ENCODE peak calls at places on chromosomes 16 and 17, in ten cellular contexts. V is epithelial cell of esophagus, A is astrocyte of the spinal cord, B is thyroid gland, J is ovary, S is GM12878, L is heart left ventricle, N is IMR-90, Q is AG09309, Z is GM23338. F is an unnamed sample.
A peak's percentile ranks its signal among the peaks of the same experiment; 100 is the strongest.

GRCh38 chr17:78408476-78409020 is 30.1 kb downstream of the PGS1 start:
- DNase-seq in N (no peak), Q (no peak), L (no peak), A (no peak), V (no peak), J (no peak), S (no peak), Z (no peak), B (no peak), F (no peak)

GRCh38 chr17:49290690-49291326 is 60.2 kb upstream of the PHOSPHO1 start:
- DNase-seq in A (peak; percentile 39), Q (no peak), V (peak; percentile 46), S (no peak), J (no peak), L (no peak), Z (peak; percentile 71), B (peak; percentile 7), N (peak; percentile 42), F (no peak)

GRCh38 chr16:49809561-49809960 is 46.4 kb downstream of the ZNF423 start:
- DNase-seq in L (no peak), N (no peak), J (no peak), S (no peak), B (no peak), Z (no peak), Q (no peak), V (no peak), A (no peak), F (no peak)

GRCh38 chr17:54749157-54749556 is 151.5 kb upstream of the TOM1L1 start:
- DNase-seq in B (no peak), S (no peak), V (peak; percentile 10), L (no peak), A (no peak), J (no peak), N (no peak), Z (peak; percentile 64), Q (no peak), F (no peak)

GRCh38 chr16:49021136-49021535 is 260.5 kb downstream of the CBLN1 start:
- DNase-seq in N (peak; percentile 7), S (no peak), L (no peak), J (no peak), A (peak; percentile 63), Z (peak; percentile 35), V (peak; percentile 57), Q (peak; percentile 55), B (peak; percentile 63), F (peak; percentile 69)

GRCh38 chr17:19897901-19898300 is 30.2 kb upstream of the ULK2 start:
- DNase-seq in Z (no peak), L (no peak), J (no peak), A (peak; percentile 68), V (peak; percentile 56), B (no peak), Q (peak; percentile 89), N (peak; percentile 90), S (no peak), F (no peak)

GRCh38 chr16:729768-730665 is 3.1 kb downstream of the HAGHL start:
- DNase-seq in V (no peak), N (no peak), J (no peak), B (no peak), S (no peak), A (no peak), Q (no peak), L (peak; percentile 19), Z (no peak), F (no peak)

GRCh38 chr17:47291242-47291873 is 32.4 kb upstream of the EFCAB13 start:
- DNase-seq in B (no peak), S (no peak), Q (no peak), A (no peak), J (no peak), V (peak; percentile 11), Z (no peak), N (no peak), L (no peak), F (no peak)

GRCh38 chr17:50660042-50660886 is 25.6 kb downstream of the ABCC3 start:
- DNase-seq in B (peak; percentile 74), L (peak; percentile 38), J (no peak), N (peak; percentile 39), V (no peak), S (no peak), Z (no peak), A (no peak), Q (no peak), F (no peak)

GRCh38 chr17:4174556-4174955 is 31.6 kb downstream of the CYB5D2 start:
- DNase-seq in J (no peak), Q (no peak), A (no peak), Z (no peak), V (no peak), L (no peak), N (no peak), B (no peak), S (no peak), F (no peak)

GRCh38 chr16:81632392-81633146 is 146.5 kb upstream of the PLCG2 start:
- DNase-seq in Q (no peak), N (peak; percentile 94), L (no peak), S (no peak), Z (no peak), J (no peak), V (peak; percentile 89), B (no peak), A (peak; percentile 94), F (peak; percentile 56)

GRCh38 chr16:12763517-12763916 is 40.2 kb downstream of the CPPED1 start:
- DNase-seq in B (no peak), Z (no peak), N (peak; percentile 13), Q (no peak), S (no peak), A (no peak), J (no peak), L (no peak), V (no peak), F (no peak)

GRCh38 chr17:49994085-49995054 is 654 bp downstream of the DLX3 start:
- DNase-seq in Q (no peak), N (no peak), B (no peak), J (no peak), S (no peak), Z (peak; percentile 75), L (no peak), V (no peak), A (no peak), F (no peak)

GRCh38 chr16:76681296-76681695 is 404.1 kb downstream of the CNTNAP4 start:
- DNase-seq in Z (no peak), N (no peak), L (no peak), A (no peak), B (no peak), S (no peak), V (no peak), Q (no peak), J (no peak), F (no peak)

GRCh38 chr17:33285413-33285812 is 7.7 kb downstream of the ASIC2 start:
- DNase-seq in J (no peak), N (no peak), S (no peak), B (no peak), Q (no peak), A (no peak), L (no peak), V (peak; percentile 25), Z (no peak), F (no peak)

DNA sequence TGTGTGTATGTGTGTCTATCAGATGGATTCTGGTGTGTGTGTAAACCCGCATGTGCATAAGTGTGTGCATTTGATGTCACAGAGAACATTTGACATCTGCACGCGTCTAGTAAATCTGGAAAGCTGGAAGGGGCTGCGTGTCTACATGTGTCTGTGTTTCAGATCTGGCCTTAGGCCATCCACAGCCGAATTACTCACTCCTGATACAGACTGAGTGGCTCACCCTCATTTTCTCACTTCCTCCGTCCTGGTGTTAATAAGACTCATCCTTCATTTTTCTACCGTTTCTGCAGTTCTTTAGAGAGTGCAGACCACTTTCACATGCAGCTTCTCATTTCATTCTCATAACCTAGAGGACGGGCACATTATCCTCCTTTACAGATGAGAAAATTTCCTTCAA is 491.6 kb downstream of the CDH13 start:
- DNase-seq in L (no peak), N (peak; percentile 47), Q (no peak), A (no peak), J (no peak), S (no peak), B (no peak), V (peak; percentile 49), Z (no peak), F (no peak)
- H3K4me3 ChIP-seq in L (no peak overlapping the region), N (no peak overlapping the region), Q (no peak overlapping the region), A (no peak overlapping the region), J (no peak overlapping the region), S (no peak overlapping the region), B (no peak overlapping the region), V (no peak overlapping the region), Z (no peak overlapping the region), F (no peak overlapping the region)

GRCh38 chr17:74892013-74892841 is 1.2 kb downstream of the FADS6 start:
- DNase-seq in Q (no peak), L (no peak), V (no peak), B (peak; percentile 48), J (no peak), Z (no peak), N (no peak), S (no peak), A (no peak), F (no peak)
- TF ChIP-seq CTCF in Q (no peak), L (no peak), V (no peak), B (no peak), J (no peak), Z (peak; percentile 14), N (no peak), S (no peak), A (no peak), F (no peak)

DNA sequence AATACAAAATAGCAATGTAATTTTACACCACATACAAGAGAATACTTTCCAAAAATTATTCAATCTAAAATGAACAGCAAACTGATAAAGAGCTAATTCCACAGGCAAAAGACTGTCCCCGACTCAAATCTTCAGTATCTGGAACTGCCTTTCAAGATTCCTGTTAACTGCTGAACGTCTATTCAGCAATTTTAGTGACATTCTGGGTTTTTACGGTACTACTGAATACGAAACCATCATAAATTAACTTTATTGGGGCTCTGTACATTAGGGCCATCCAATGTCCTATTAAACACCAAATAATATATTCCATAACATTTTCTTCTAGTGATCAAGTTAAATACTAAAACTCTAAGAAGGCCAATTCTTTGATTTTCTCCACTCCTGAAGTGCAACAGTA is 1.6 kb downstream of the FBXL20 start:
- DNase-seq in B (no peak), V (no peak), L (no peak), Z (no peak), Q (no peak), A (no peak), J (no peak), S (no peak), N (no peak), F (no peak)
- H3K4me3 ChIP-seq in B (no peak overlapping the region), V (no peak overlapping the region), L (peak overlapping the region; percentile 98), Z (no peak overlapping the region), Q (no peak overlapping the region), A (no peak overlapping the region), J (peak overlapping the region; percentile 99), S (peak overlapping the region; percentile 76), N (peak overlapping the region; percentile 100), F (peak overlapping the region; percentile 97)

GRCh38 chr16:89135166-89135565 is 36.4 kb upstream of the CDH15 start:
- DNase-seq in B (no peak), Q (no peak), J (peak; percentile 9), V (no peak), S (no peak), N (no peak), L (no peak), Z (no peak), A (no peak), F (no peak)
- TF ChIP-seq CTCF in B (no peak), Q (no peak), J (no peak), V (no peak), S (no peak), N (no peak), L (no peak), Z (no peak), A (no peak), F (no peak)

GRCh38 chr16:10836174-10836853 is 17.7 kb upstream of the TVP23A start:
- DNase-seq in A (no peak), Z (no peak), V (no peak), J (no peak), S (no peak), Q (no peak), L (no peak), B (no peak), N (no peak), F (no peak)
- H3K4me3 ChIP-seq in A (no peak overlapping the region), Z (no peak overlapping the region), V (no peak overlapping the region), J (no peak overlapping the region), S (no peak overlapping the region), Q (no peak overlapping the region), L (no peak overlapping the region), B (no peak overlapping the region), N (no peak overlapping the region), F (no peak overlapping the region)